ENCODE peak calls at places on chromosomes 6 and 20, in six cellular contexts. One of them, this sample, is unnamed. For H3K9me3, the result is how much of the 10 kb centered on the place peaks cover.

GRCh38 chr6:36636687-36637418 is 41.7 kb upstream of the CDKN1A start:
- DNase-seq in HAP-1: no peak
- DNase-seq in thoracic aorta: no peak
- DNase-seq in IMR-90: no peak
- DNase-seq in right cardiac atrium: no peak
- DNase-seq in tibial artery: no peak
- DNase-seq in this sample: no peak

GRCh38 chr20:32505723-32506473 is 79.2 kb downstream of the NOL4L start:
- DNase-seq in HAP-1: no peak
- DNase-seq in thoracic aorta: no peak
- DNase-seq in IMR-90: no peak
- DNase-seq in right cardiac atrium: no peak
- DNase-seq in tibial artery: no peak
- DNase-seq in this sample: no peak

GRCh38 chr6:127146935-127147334 is 28.5 kb downstream of the RSPO3 start:
- DNase-seq in HAP-1: no peak
- DNase-seq in thoracic aorta: no peak
- DNase-seq in IMR-90: peak
- DNase-seq in right cardiac atrium: no peak
- DNase-seq in tibial artery: no peak
- DNase-seq in this sample: peak

GRCh38 chr20:54704032-54704635 is 228.7 kb downstream of the DOK5 start:
- DNase-seq in HAP-1: no peak
- DNase-seq in thoracic aorta: no peak
- DNase-seq in IMR-90: no peak
- DNase-seq in right cardiac atrium: no peak
- DNase-seq in tibial artery: no peak
- DNase-seq in this sample: no peak

GRCh38 chr6:110472739-110473138 is 3.7 kb downstream of the SLC22A16 start:
- DNase-seq in HAP-1: no peak
- DNase-seq in thoracic aorta: no peak
- DNase-seq in IMR-90: no peak
- DNase-seq in right cardiac atrium: no peak
- DNase-seq in tibial artery: no peak
- DNase-seq in this sample: no peak

GRCh38 chr20:63833776-63834544 is 2.9 kb upstream of the ZBTB46 start:
- DNase-seq in HAP-1: no peak
- DNase-seq in thoracic aorta: no peak
- DNase-seq in IMR-90: peak
- DNase-seq in right cardiac atrium: no peak
- DNase-seq in tibial artery: no peak
- DNase-seq in this sample: peak

GRCh38 chr6:49826743-49827406 is 39.5 kb downstream of the CRISP1 start:
- DNase-seq in HAP-1: no peak
- DNase-seq in thoracic aorta: no peak
- DNase-seq in IMR-90: no peak
- DNase-seq in right cardiac atrium: no peak
- DNase-seq in tibial artery: no peak
- DNase-seq in this sample: no peak

GRCh38 chr6:130962951-130963350 is 100.1 kb downstream of the EPB41L2 start:
- DNase-seq in HAP-1: no peak
- DNase-seq in thoracic aorta: no peak
- DNase-seq in IMR-90: no peak
- DNase-seq in right cardiac atrium: peak
- DNase-seq in tibial artery: no peak
- DNase-seq in this sample: no peak

GRCh38 chr6:46465294-46466165 is 25.7 kb downstream of the RCAN2 start:
- DNase-seq in HAP-1: no peak
- DNase-seq in thoracic aorta: no peak
- DNase-seq in IMR-90: peak
- DNase-seq in right cardiac atrium: no peak
- DNase-seq in tibial artery: no peak
- DNase-seq in this sample: no peak

GRCh38 chr6:117910549-117910948 is 3.5 kb downstream of the SLC35F1 start:
- DNase-seq in HAP-1: no peak
- DNase-seq in thoracic aorta: no peak
- DNase-seq in IMR-90: no peak
- DNase-seq in right cardiac atrium: no peak
- DNase-seq in tibial artery: no peak
- DNase-seq in this sample: no peak

GRCh38 chr6:152952866-152953509 is 29.9 kb downstream of the FBXO5 start:
- DNase-seq in HAP-1: no peak
- DNase-seq in thoracic aorta: no peak
- DNase-seq in IMR-90: peak
- DNase-seq in right cardiac atrium: no peak
- DNase-seq in tibial artery: no peak
- DNase-seq in this sample: no peak

GRCh38 chr6:25175216-25175615 is 104.0 kb upstream of the CARMIL1 start:
- DNase-seq in HAP-1: no peak
- DNase-seq in thoracic aorta: no peak
- DNase-seq in IMR-90: peak
- DNase-seq in right cardiac atrium: no peak
- DNase-seq in tibial artery: no peak
- DNase-seq in this sample: no peak

GRCh38 chr6:2853766-2854393 is 12.2 kb upstream of the SERPINB1 start:
- DNase-seq in HAP-1: peak
- DNase-seq in thoracic aorta: no peak
- DNase-seq in IMR-90: peak
- DNase-seq in right cardiac atrium: peak
- DNase-seq in tibial artery: no peak
- DNase-seq in this sample: peak

GRCh38 chr6:138654715-138655634 is 118.6 kb upstream of the CCDC28A start:
- DNase-seq in HAP-1: peak
- DNase-seq in thoracic aorta: no peak
- DNase-seq in IMR-90: peak
- DNase-seq in right cardiac atrium: no peak
- DNase-seq in tibial artery: no peak
- DNase-seq in this sample: peak

GRCh38 chr6:157198425-157199279 is 124.7 kb downstream of the TMEM242 start:
- DNase-seq in HAP-1: no peak
- DNase-seq in thoracic aorta: peak
- DNase-seq in IMR-90: peak
- DNase-seq in right cardiac atrium: peak
- DNase-seq in tibial artery: peak
- DNase-seq in this sample: no peak

GRCh38 chr6:17816921-17817611 is 110.3 kb upstream of the NUP153 start:
- DNase-seq in HAP-1: no peak
- DNase-seq in thoracic aorta: no peak
- DNase-seq in IMR-90: peak
- DNase-seq in right cardiac atrium: no peak
- DNase-seq in tibial artery: no peak
- DNase-seq in this sample: no peak

GRCh38 chr6:99548706-99549105 is 19.8 kb downstream of the CCNC start:
- DNase-seq in HAP-1: no peak
- DNase-seq in thoracic aorta: no peak
- DNase-seq in IMR-90: no peak
- DNase-seq in right cardiac atrium: no peak
- DNase-seq in tibial artery: no peak
- DNase-seq in this sample: no peak

GRCh38 chr6:109062756-109063352 is 31.8 kb downstream of the SESN1 start:
- DNase-seq in HAP-1: no peak
- DNase-seq in thoracic aorta: no peak
- DNase-seq in IMR-90: no peak
- DNase-seq in right cardiac atrium: no peak
- DNase-seq in tibial artery: no peak
- DNase-seq in this sample: no peak

GRCh38 chr6:143806282-143807102 is 36.6 kb upstream of the LTV1 start:
- DNase-seq in HAP-1: no peak
- DNase-seq in thoracic aorta: no peak
- DNase-seq in IMR-90: peak
- DNase-seq in right cardiac atrium: peak
- DNase-seq in tibial artery: no peak
- DNase-seq in this sample: peak

GRCh38 chr6:3341467-3341866 is 82.7 kb downstream of the PSMG4 start:
- DNase-seq in HAP-1: peak
- DNase-seq in thoracic aorta: no peak
- DNase-seq in IMR-90: peak
- DNase-seq in right cardiac atrium: peak
- DNase-seq in tibial artery: peak
- DNase-seq in this sample: peak

GRCh38 chr6:89385846-89386245 is 26.2 kb downstream of the RRAGD start:
- DNase-seq in HAP-1: no peak
- DNase-seq in thoracic aorta: no peak
- DNase-seq in IMR-90: no peak
- DNase-seq in right cardiac atrium: no peak
- DNase-seq in tibial artery: no peak
- DNase-seq in this sample: no peak

GRCh38 chr6:138422861-138423260 is 18.8 kb downstream of the HEBP2 start:
- DNase-seq in HAP-1: no peak
- DNase-seq in thoracic aorta: no peak
- DNase-seq in IMR-90: no peak
- DNase-seq in right cardiac atrium: no peak
- DNase-seq in tibial artery: no peak
- DNase-seq in this sample: no peak

GRCh38 chr6:155943635-155944034 is 488.0 kb upstream of the NOX3 start:
- DNase-seq in HAP-1: no peak
- DNase-seq in thoracic aorta: no peak
- DNase-seq in IMR-90: peak
- DNase-seq in right cardiac atrium: no peak
- DNase-seq in tibial artery: no peak
- DNase-seq in this sample: no peak

GRCh38 chr6:34232901-34233300 is 3.8 kb upstream of the HMGA1 start:
- DNase-seq in HAP-1: no peak
- DNase-seq in thoracic aorta: no peak
- DNase-seq in IMR-90: peak
- DNase-seq in right cardiac atrium: no peak
- DNase-seq in tibial artery: no peak
- DNase-seq in this sample: peak

GRCh38 chr6:6006428-6007310 is at the start of gene NRN1:
- DNase-seq in HAP-1: peak
- DNase-seq in thoracic aorta: no peak
- DNase-seq in IMR-90: no peak
- DNase-seq in right cardiac atrium: no peak
- DNase-seq in tibial artery: no peak
- DNase-seq in this sample: peak

GRCh38 chr6:148969271-148969666 is 222.4 kb downstream of the UST start:
- DNase-seq in HAP-1: no peak
- DNase-seq in thoracic aorta: no peak
- DNase-seq in IMR-90: no peak
- DNase-seq in right cardiac atrium: no peak
- DNase-seq in tibial artery: no peak
- DNase-seq in this sample: no peak
- H3K4me3 ChIP-seq in HAP-1: no peak
- H3K4me3 ChIP-seq in thoracic aorta: no peak
- H3K4me3 ChIP-seq in IMR-90: no peak
- H3K4me3 ChIP-seq in right cardiac atrium: no peak
- H3K4me3 ChIP-seq in tibial artery: no peak
- H3K4me3 ChIP-seq in this sample: no peak

GRCh38 chr6:20853828-20854227 is 319.6 kb downstream of the CDKAL1 start:
- DNase-seq in HAP-1: no peak
- DNase-seq in thoracic aorta: no peak
- DNase-seq in IMR-90: no peak
- DNase-seq in right cardiac atrium: no peak
- DNase-seq in tibial artery: no peak
- DNase-seq in this sample: no peak
- H3K9me3 ChIP-seq in HAP-1: under half
- H3K9me3 ChIP-seq in thoracic aorta: under half
- H3K9me3 ChIP-seq in IMR-90: under half
- H3K9me3 ChIP-seq in right cardiac atrium: under half
- H3K9me3 ChIP-seq in tibial artery: under half
- H3K9me3 ChIP-seq in this sample: under half

GRCh38 chr6:81750660-81751387 is 1.7 kb downstream of the TENT5A start:
- DNase-seq in HAP-1: no peak
- DNase-seq in thoracic aorta: no peak
- DNase-seq in IMR-90: peak
- DNase-seq in right cardiac atrium: no peak
- DNase-seq in tibial artery: no peak
- DNase-seq in this sample: peak

GRCh38 chr6:81747327-81747726 is 5.2 kb downstream of the TENT5A start:
- DNase-seq in HAP-1: no peak
- DNase-seq in thoracic aorta: no peak
- DNase-seq in IMR-90: no peak
- DNase-seq in right cardiac atrium: no peak
- DNase-seq in tibial artery: no peak
- DNase-seq in this sample: no peak

GRCh38 chr6:81750201-81750600 is 2.3 kb downstream of the TENT5A start:
- DNase-seq in HAP-1: no peak
- DNase-seq in thoracic aorta: no peak
- DNase-seq in IMR-90: no peak
- DNase-seq in right cardiac atrium: no peak
- DNase-seq in tibial artery: no peak
- DNase-seq in this sample: no peak

GRCh38 chr6:81749704-81750103 is 2.8 kb downstream of the TENT5A start:
- DNase-seq in HAP-1: no peak
- DNase-seq in thoracic aorta: no peak
- DNase-seq in IMR-90: no peak
- DNase-seq in right cardiac atrium: no peak
- DNase-seq in tibial artery: no peak
- DNase-seq in this sample: no peak

DNA sequence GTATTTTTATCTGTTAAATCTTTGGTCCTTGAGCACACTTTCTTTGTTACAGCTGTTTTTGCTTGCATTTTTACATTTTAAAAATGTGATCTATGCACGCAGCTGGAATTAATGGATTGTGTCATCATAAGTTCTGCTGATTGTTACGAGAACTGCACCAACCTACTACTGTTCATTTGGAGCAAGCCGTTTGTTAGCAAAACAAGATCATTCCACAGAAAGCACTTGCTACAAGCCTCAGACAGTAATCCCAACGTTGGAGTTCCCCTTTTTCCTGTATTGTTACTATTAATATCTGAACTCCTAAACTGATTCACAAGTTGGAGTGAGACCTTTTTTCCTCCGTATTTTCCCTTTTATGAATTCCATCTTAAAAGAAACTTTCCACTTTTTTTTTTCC is 3.5 kb downstream of the TENT5A start:
- DNase-seq in HAP-1: no peak
- DNase-seq in thoracic aorta: no peak
- DNase-seq in IMR-90: no peak
- DNase-seq in right cardiac atrium: no peak
- DNase-seq in tibial artery: no peak
- DNase-seq in this sample: no peak
- H3K4me3 ChIP-seq in HAP-1: no peak
- H3K4me3 ChIP-seq in thoracic aorta: peak
- H3K4me3 ChIP-seq in IMR-90: no peak
- H3K4me3 ChIP-seq in right cardiac atrium: peak
- H3K4me3 ChIP-seq in tibial artery: peak
- H3K4me3 ChIP-seq in this sample: peak

GRCh38 chr6:62716719-62717118 is 430.7 kb upstream of the KHDRBS2 start:
- DNase-seq in HAP-1: no peak
- DNase-seq in thoracic aorta: no peak
- DNase-seq in IMR-90: no peak
- DNase-seq in right cardiac atrium: no peak
- DNase-seq in tibial artery: no peak
- DNase-seq in this sample: no peak

GRCh38 chr6:62711750-62712149 is 425.7 kb upstream of the KHDRBS2 start:
- DNase-seq in HAP-1: no peak
- DNase-seq in thoracic aorta: no peak
- DNase-seq in IMR-90: no peak
- DNase-seq in right cardiac atrium: no peak
- DNase-seq in tibial artery: no peak
- DNase-seq in this sample: no peak

DNA sequence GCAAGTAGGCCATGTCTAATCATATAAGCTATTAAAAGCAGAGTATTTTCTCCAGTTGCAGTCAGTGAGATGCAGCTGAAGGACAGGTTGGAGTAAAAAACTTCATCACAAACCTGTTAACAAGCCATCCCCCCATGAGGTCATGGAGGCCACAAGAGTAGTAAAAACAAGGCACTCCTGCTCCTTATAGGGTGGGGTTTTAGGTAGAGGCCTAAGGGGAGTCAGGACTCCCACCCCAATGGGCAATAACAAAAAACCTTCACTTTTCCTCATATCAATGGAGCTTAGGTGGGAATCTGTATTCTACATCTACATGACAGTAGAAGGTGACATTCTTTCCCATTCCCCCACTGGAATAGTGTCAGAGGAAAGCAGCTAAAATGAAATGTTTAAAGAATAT is 428.1 kb upstream of the KHDRBS2 start:
- DNase-seq in HAP-1: no peak
- DNase-seq in thoracic aorta: no peak
- DNase-seq in IMR-90: no peak
- DNase-seq in right cardiac atrium: no peak
- DNase-seq in tibial artery: no peak
- DNase-seq in this sample: no peak
- H3K9me3 ChIP-seq in HAP-1: under half
- H3K9me3 ChIP-seq in thoracic aorta: under half
- H3K9me3 ChIP-seq in IMR-90: under half
- H3K9me3 ChIP-seq in right cardiac atrium: under half
- H3K9me3 ChIP-seq in tibial artery: under half
- H3K9me3 ChIP-seq in this sample: under half

This sample was measured in MG63.